ENCODE peak calls at places on chromosomes 11 and 22, in eight cellular contexts. D, A, R, F, W, B, X and L are unnamed samples.
A peak's percentile ranks its signal among the peaks of the same experiment; 100 is the strongest.

GRCh38 chr11:115670538-115671200 is 166.5 kb upstream of the CADM1 start:
- DNase-seq in D (peak; percentile 57), A (no peak), R (no peak), F (peak; percentile 65), W (no peak), B (no peak), X (no peak), L (no peak)

GRCh38 chr11:125594958-125595357 is 2.3 kb downstream of the STT3A start:
- DNase-seq in D (no peak), A (no peak), R (no peak), F (no peak), W (no peak), B (no peak), X (no peak), L (no peak)

GRCh38 chr11:45407226-45407625 is 121.1 kb upstream of the SYT13 start:
- DNase-seq in D (no peak), A (no peak), R (no peak), F (no peak), W (no peak), B (no peak), X (no peak), L (no peak)

GRCh38 chr11:27012254-27012921 is 18.5 kb downstream of the FIBIN start:
- DNase-seq in D (no peak), A (no peak), R (no peak), F (no peak), W (no peak), B (no peak), X (no peak), L (no peak)

GRCh38 chr22:43110927-43111623 is 525 bp downstream of the BIK start:
- DNase-seq in D (peak; percentile 9), A (peak; percentile 50), R (peak; percentile 52), F (peak; percentile 36), W (no peak), B (peak; percentile 14), X (peak; percentile 58), L (no peak)

GRCh38 chr22:49107561-49107960 is 720.1 kb downstream of the BRD1 start:
- DNase-seq in D (no peak), A (no peak), R (no peak), F (no peak), W (no peak), B (no peak), X (no peak), L (no peak)

GRCh38 chr11:55773138-55773537 is at the start of gene OR5D13:
- DNase-seq in D (no peak), A (no peak), R (no peak), F (no peak), W (no peak), B (no peak), X (no peak), L (no peak)

GRCh38 chr11:117219001-117219400 is 12.9 kb downstream of the PCSK7 start:
- DNase-seq in D (no peak), A (no peak), R (no peak), F (no peak), W (no peak), B (no peak), X (no peak), L (no peak)

GRCh38 chr11:86696451-86696850 is 24.0 kb upstream of the ME3 start:
- DNase-seq in D (no peak), A (no peak), R (no peak), F (no peak), W (no peak), B (no peak), X (no peak), L (no peak)

GRCh38 chr11:38594881-38595280 is 1996.8 kb upstream of the RAG2 start:
- DNase-seq in D (no peak), A (no peak), R (no peak), F (no peak), W (no peak), B (no peak), X (no peak), L (no peak)

GRCh38 chr22:17665884-17666283 is 27.3 kb downstream of the BCL2L13 start:
- DNase-seq in D (no peak), A (peak; percentile 8), R (no peak), F (no peak), W (no peak), B (no peak), X (no peak), L (no peak)